ENCODE peak calls at places on chromosomes 5 and 9, in five cellular contexts. F is ovary, G is trophoblast cell, N is body of pancreas, Y is tibial nerve. C is an unnamed sample. For H3K9me3 and H3K4me1, the result is how much of the 10 kb centered on the place peaks cover.

GRCh38 chr9:71079451-71079850 is 42.0 kb downstream of the TRPM3 start:
- DNase-seq in F (no peak), G (peak), N (no peak), Y (no peak), C (no peak)

GRCh38 chr9:83959061-83959460 is 21.0 kb downstream of the HNRNPK start:
- DNase-seq in F (peak), G (no peak), N (no peak), Y (no peak), C (no peak)

GRCh38 chr9:128383007-128383753 is 12.0 kb downstream of the URM1 start:
- DNase-seq in F (no peak), G (no peak), N (no peak), Y (no peak), C (no peak)

GRCh38 chr5:32190094-32190493 is 16.0 kb upstream of the GOLPH3 start:
- DNase-seq in F (no peak), G (peak), N (no peak), Y (peak), C (no peak)

GRCh38 chr5:80284720-80285119 is 28.9 kb upstream of the SERINC5 start:
- DNase-seq in F (no peak), G (no peak), N (no peak), Y (no peak), C (no peak)

GRCh38 chr9:87531370-87532295 is 34.0 kb downstream of the DAPK1 start:
- DNase-seq in F (no peak), G (no peak), N (no peak), Y (no peak), C (no peak)

GRCh38 chr5:88860501-88860900 is 22.5 kb downstream of the MEF2C start:
- DNase-seq in F (no peak), G (no peak), N (no peak), Y (no peak), C (no peak)

GRCh38 chr5:141637693-141638419 is 1.1 kb downstream of the RELL2 start:
- DNase-seq in F (peak), G (peak), N (peak), Y (peak), C (peak)

GRCh38 chr9:20984471-20984870 is 47.0 kb downstream of the HACD4 start:
- DNase-seq in F (no peak), G (peak), N (no peak), Y (no peak), C (no peak)

GRCh38 chr9:110095776-110096175 is 112.2 kb downstream of the C9orf152 start:
- DNase-seq in F (no peak), G (no peak), N (no peak), Y (no peak), C (no peak)

GRCh38 chr5:178526796-178527457 is 63.3 kb downstream of the COL23A1 start:
- DNase-seq in F (no peak), G (no peak), N (no peak), Y (no peak), C (no peak)

GRCh38 chr5:22938373-22938772 is 85.2 kb upstream of the CDH12 start:
- DNase-seq in F (no peak), G (no peak), N (no peak), Y (no peak), C (no peak)

GRCh38 chr5:179595916-179596315 is 27.6 kb downstream of the HNRNPH1 start:
- DNase-seq in F (no peak), G (no peak), N (no peak), Y (no peak), C (no peak)

GRCh38 chr9:114898741-114899140 is 31.6 kb downstream of the TNFSF8 start:
- DNase-seq in F (no peak), G (no peak), N (no peak), Y (no peak), C (peak)

GRCh38 chr9:2285411-2285810 is 270.3 kb downstream of the SMARCA2 start:
- DNase-seq in F (no peak), G (no peak), N (no peak), Y (no peak), C (no peak)

DNA sequence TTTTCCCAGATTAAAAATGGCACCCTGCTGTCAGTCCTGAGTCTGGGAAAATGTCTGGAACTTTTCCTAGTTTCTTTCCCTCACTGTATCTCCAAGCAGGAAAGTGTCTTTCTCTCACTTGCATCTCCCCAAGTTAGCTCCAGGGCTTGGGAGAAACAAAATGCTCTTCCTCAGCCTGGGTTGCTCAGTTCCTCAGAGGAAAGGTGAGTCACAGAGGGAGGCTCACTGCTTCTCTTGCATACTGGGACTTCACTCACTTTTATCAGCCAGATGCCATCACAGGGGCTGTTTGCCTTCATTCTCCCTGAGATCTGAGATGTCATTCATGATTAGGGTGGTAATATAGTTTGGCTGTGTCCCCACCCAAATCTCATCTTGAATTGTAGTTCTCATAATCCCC is 519.9 kb downstream of the SEMA5A start:
- DNase-seq in F (no peak), G (no peak), N (no peak), Y (no peak), C (no peak)
- H3K9me3 ChIP-seq in F (under half), G (under half), N (under half), Y (under half), C (under half)

GRCh38 chr9:15278839-15279238 is 28.2 kb downstream of the TTC39B start:
- DNase-seq in F (no peak), G (no peak), N (no peak), Y (no peak), C (no peak)

GRCh38 chr9:15274425-15274824 is 32.6 kb downstream of the TTC39B start:
- DNase-seq in F (no peak), G (no peak), N (no peak), Y (no peak), C (no peak)

GRCh38 chr9:15277400-15278137 is 29.4 kb downstream of the TTC39B start:
- DNase-seq in F (no peak), G (peak), N (no peak), Y (no peak), C (no peak)

GRCh38 chr9:15278290-15278689 is 28.7 kb downstream of the TTC39B start:
- DNase-seq in F (no peak), G (no peak), N (no peak), Y (no peak), C (no peak)

DNA sequence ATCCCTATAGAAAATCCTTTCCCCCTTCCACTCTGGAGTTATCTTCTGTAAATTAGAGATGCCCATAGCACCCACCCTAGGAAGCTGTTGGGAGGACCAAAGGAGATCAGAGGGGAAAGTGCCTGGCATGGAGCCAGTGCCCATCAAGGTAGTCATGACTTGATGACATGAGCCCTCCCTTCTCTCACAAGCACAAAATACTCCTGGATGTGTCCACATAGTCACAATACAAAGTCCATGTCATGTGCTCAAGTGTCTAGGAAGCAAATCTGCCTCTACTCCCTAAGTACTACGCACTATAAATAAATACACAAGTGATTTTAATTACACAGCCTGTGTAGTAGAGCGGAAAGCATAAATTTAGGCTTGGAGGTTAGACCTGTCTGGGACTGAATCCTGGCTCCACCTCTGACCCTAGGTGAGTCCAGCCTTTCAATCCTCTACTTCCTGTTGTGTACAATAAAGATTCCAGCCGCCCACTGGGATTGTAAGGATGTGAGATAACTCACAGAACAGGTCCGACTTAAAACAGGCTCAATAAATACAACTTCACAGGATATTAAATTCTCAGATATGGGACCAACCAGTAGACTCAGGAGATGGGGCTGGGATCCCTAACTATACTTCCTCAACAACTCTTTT is 30.6 kb downstream of the TTC39B start:
- DNase-seq in F (no peak), G (no peak), N (no peak), Y (no peak), C (no peak)
- H3K4me1 ChIP-seq in F (under half), G (under half), N (under half), Y (under half), C (under half)

GRCh38 chr9:33297455-33297854 is 7.1 kb downstream of the NFX1 start:
- DNase-seq in F (no peak), G (peak), N (peak), Y (peak), C (no peak)
- H3K4me3 ChIP-seq in F (no peak), G (no peak), N (no peak), Y (no peak), C (no peak)

DNA sequence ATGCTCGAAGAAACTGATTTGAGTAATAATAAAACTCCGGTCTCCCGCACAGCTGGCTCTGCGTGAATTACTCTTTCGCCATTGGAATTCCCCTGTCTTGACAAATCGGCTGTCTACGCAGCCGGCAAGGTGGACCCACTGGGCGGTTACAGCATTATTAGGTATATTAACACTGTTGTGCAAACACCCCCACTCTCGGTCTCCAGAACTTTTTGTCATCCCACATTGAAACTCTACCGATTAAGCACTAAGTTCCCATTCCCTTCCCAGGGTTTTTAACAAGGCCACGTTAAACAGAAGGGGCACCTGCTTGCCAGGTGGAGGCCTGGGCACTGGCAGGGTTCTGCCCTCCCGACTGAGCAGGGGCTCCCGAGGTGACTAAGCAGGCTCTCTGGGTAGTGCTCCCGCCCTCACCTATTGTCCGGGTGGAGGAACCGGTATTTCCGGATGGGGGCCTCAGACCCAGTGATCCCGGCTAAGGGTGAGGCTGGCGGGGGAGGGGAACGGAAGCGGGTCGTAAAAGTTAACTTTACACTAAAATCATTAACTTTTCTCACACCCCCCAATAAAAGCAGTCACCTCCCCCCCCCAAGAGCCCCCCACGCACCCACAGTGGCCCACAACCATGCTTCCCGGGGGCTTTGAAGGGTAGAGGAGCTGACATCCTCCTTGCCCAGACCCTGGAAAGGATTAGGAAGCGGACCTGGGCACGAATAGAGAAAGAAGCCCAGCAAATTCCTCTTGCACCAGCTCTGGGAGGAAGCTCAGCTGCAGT is 53.5 kb upstream of the TJP2 start:
- DNase-seq in F (peak), G (peak), N (peak), Y (no peak), C (no peak)
- H3K9me3 ChIP-seq in F (under half), G (under half), N (under half), Y (under half), C (under half)

GRCh38 chr5:4947899-4948556 is 192.1 kb upstream of the ADAMTS16 start:
- DNase-seq in F (no peak), G (no peak), N (no peak), Y (no peak), C (no peak)
- H3K4me1 ChIP-seq in F (under half), G (under half), N (under half), Y (under half), C (under half)

DNA sequence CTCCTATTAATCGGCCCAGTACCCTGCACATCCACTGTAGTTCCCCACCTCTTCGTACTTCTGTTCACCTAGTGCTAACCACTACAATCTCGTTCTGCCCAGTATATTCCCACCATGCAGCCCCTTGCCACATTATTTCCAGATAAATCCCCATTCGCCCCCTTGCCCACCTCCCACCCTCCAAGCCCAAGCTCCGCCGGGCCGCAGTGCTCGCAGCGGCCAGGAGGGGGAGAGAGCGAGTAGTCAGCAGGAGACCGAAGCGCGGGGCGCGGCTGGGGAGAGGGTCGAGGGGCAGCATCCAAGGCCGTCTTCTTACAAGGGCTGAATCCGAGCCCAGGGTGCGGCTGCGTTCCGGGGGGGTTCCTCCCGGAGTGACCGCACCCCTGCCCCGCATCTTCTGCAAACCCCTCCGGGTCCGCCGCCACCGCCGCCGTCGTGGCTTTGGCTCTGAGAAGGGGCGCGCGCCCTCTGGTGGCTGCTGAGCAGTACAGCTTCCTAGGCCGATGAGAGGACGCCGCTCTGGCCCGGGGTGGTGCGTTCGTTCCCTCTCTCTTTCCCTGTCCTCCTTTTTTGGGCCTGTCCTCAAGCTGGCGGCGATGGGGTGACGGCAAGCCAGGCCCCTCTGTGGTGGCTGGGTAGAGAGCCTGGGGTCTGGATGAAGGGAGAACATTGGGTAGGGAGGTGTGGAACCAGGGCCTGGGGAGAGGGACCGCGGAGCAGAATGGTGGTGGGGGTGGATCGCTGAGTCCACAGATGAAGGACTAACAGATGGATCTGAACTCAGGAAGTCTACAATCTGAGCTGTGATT is 30.0 kb upstream of the PSD2 start:
- DNase-seq in F (peak), G (peak), N (peak), Y (peak), C (peak)
- H3K4me3 ChIP-seq in F (peak), G (peak), N (peak), Y (peak), C (peak)